ENCODE peak calls at places on chromosomes 4 and X, in six cellular contexts. One of them, this sample, is unnamed.

GRCh38 chr4:706834-707598 is 1.4 kb downstream of the PCGF3 start:
- DNase-seq in GM12878: no peak
- DNase-seq in GM12891: no peak
- DNase-seq in HepG2: no peak
- DNase-seq in H1: no peak
- DNase-seq in K562: no peak
- DNase-seq in this sample: no peak

GRCh38 chrX:43735957-43736356 is 79.9 kb downstream of the MAOA start:
- DNase-seq in K562: no peak
- DNase-seq in HepG2: no peak
- DNase-seq in H1: no peak
- DNase-seq in GM12878: no peak
- DNase-seq in GM12891: no peak
- DNase-seq in this sample: no peak

GRCh38 chr4:73259552-73260140 is 1.0 kb upstream of the ANKRD17 start:
- DNase-seq in H1: no peak
- DNase-seq in GM12891: no peak
- DNase-seq in GM12878: no peak
- DNase-seq in K562: peak; percentile 42
- DNase-seq in HepG2: peak; percentile 9
- DNase-seq in this sample: no peak

GRCh38 chr4:24473309-24473721 is 111.0 kb downstream of the DHX15 start:
- DNase-seq in GM12891: no peak
- DNase-seq in GM12878: no peak
- DNase-seq in K562: peak; percentile 20
- DNase-seq in HepG2: no peak
- DNase-seq in H1: peak; percentile 63
- DNase-seq in this sample: no peak

GRCh38 chr4:5019274-5019673 is at the start of gene CYTL1:
- DNase-seq in HepG2: no peak
- DNase-seq in GM12891: no peak
- DNase-seq in GM12878: no peak
- DNase-seq in H1: peak; percentile 70
- DNase-seq in K562: no peak
- DNase-seq in this sample: no peak

GRCh38 chrX:1386338-1387127 is 5.4 kb downstream of the SLC25A6 start:
- DNase-seq in K562: no peak
- DNase-seq in GM12891: no peak
- DNase-seq in GM12878: no peak
- DNase-seq in HepG2: no peak
- DNase-seq in H1: peak; percentile 42
- DNase-seq in this sample: no peak

GRCh38 chr4:104826171-104826570 is 320.5 kb upstream of the TET2 start:
- DNase-seq in GM12878: no peak
- DNase-seq in K562: no peak
- DNase-seq in HepG2: no peak
- DNase-seq in H1: no peak
- DNase-seq in GM12891: no peak
- DNase-seq in this sample: no peak

GRCh38 chrX:257681-258289 is 23.4 kb upstream of the PLCXD1 start:
- DNase-seq in HepG2: peak; percentile 19
- DNase-seq in H1: no peak
- DNase-seq in K562: no peak
- DNase-seq in GM12891: no peak
- DNase-seq in GM12878: no peak
- DNase-seq in this sample: no peak

GRCh38 chrX:13816899-13817298 is at the start of gene GPM6B:
- DNase-seq in HepG2: no peak
- DNase-seq in H1: peak; percentile 46
- DNase-seq in K562: no peak
- DNase-seq in GM12891: no peak
- DNase-seq in GM12878: no peak
- DNase-seq in this sample: no peak

GRCh38 chr4:132240094-132240493 is 909.0 kb upstream of the PCDH10 start:
- DNase-seq in K562: no peak
- DNase-seq in HepG2: no peak
- DNase-seq in GM12891: no peak
- DNase-seq in GM12878: no peak
- DNase-seq in H1: no peak
- DNase-seq in this sample: no peak

GRCh38 chrX:15233416-15234015 is 36.4 kb downstream of the ASB9 start:
- DNase-seq in GM12891: no peak
- DNase-seq in K562: no peak
- DNase-seq in GM12878: no peak
- DNase-seq in HepG2: no peak
- DNase-seq in H1: no peak
- DNase-seq in this sample: no peak

GRCh38 chr4:79663157-79663556 is 255.1 kb upstream of the GK2 start:
- DNase-seq in K562: no peak
- DNase-seq in GM12878: no peak
- DNase-seq in GM12891: no peak
- DNase-seq in H1: no peak
- DNase-seq in HepG2: no peak
- DNase-seq in this sample: no peak

GRCh38 chrX:47723689-47724088 is 64.7 kb upstream of the UXT start:
- DNase-seq in K562: peak; percentile 65
- DNase-seq in HepG2: peak; percentile 3
- DNase-seq in GM12878: no peak
- DNase-seq in H1: peak; percentile 53
- DNase-seq in GM12891: no peak
- DNase-seq in this sample: no peak

GRCh38 chr4:7773401-7774187 is 166.1 kb downstream of the AFAP1 start:
- DNase-seq in H1: no peak
- DNase-seq in GM12878: no peak
- DNase-seq in GM12891: no peak
- DNase-seq in K562: no peak
- DNase-seq in HepG2: no peak
- DNase-seq in this sample: no peak

GRCh38 chr4:7324651-7325121 is 110.0 kb downstream of the PSAPL1 start:
- DNase-seq in K562: no peak
- DNase-seq in GM12878: no peak
- DNase-seq in HepG2: no peak
- DNase-seq in GM12891: no peak
- DNase-seq in H1: no peak
- DNase-seq in this sample: no peak

GRCh38 chrX:11648705-11649519 is 16.8 kb downstream of the ARHGAP6 start:
- DNase-seq in GM12878: no peak
- DNase-seq in HepG2: no peak
- DNase-seq in GM12891: no peak
- DNase-seq in H1: no peak
- DNase-seq in K562: no peak
- DNase-seq in this sample: no peak

GRCh38 chr4:154939851-154940250 is 158.8 kb downstream of the RBM46 start:
- DNase-seq in HepG2: no peak
- DNase-seq in H1: no peak
- DNase-seq in GM12878: no peak
- DNase-seq in GM12891: no peak
- DNase-seq in K562: no peak
- DNase-seq in this sample: no peak

GRCh38 chr4:170674176-170674575 is 584.4 kb upstream of the AADAT start:
- DNase-seq in HepG2: no peak
- DNase-seq in H1: no peak
- DNase-seq in K562: no peak
- DNase-seq in GM12891: no peak
- DNase-seq in GM12878: no peak
- DNase-seq in this sample: no peak

GRCh38 chr4:16337936-16338335 is 111.7 kb upstream of the TAPT1 start:
- DNase-seq in GM12878: no peak
- DNase-seq in HepG2: no peak
- DNase-seq in H1: no peak
- DNase-seq in K562: no peak
- DNase-seq in GM12891: no peak
- DNase-seq in this sample: no peak

GRCh38 chrX:131944936-131945902 is 77.9 kb upstream of the STK26 start:
- DNase-seq in GM12891: no peak
- DNase-seq in GM12878: no peak
- DNase-seq in H1: no peak
- DNase-seq in HepG2: no peak
- DNase-seq in K562: peak; percentile 33
- DNase-seq in this sample: no peak

GRCh38 chrX:86604620-86605019 is 456.4 kb downstream of the DACH2 start:
- DNase-seq in GM12891: no peak
- DNase-seq in H1: no peak
- DNase-seq in HepG2: no peak
- DNase-seq in GM12878: no peak
- DNase-seq in K562: no peak
- DNase-seq in this sample: no peak
- TF ChIP-seq TAF1 in GM12891: no peak
- TF ChIP-seq TAF1 in H1: no peak
- TF ChIP-seq TAF1 in HepG2: no peak
- TF ChIP-seq TAF1 in GM12878: no peak
- TF ChIP-seq TAF1 in K562: no peak
- TF ChIP-seq TAF1 in this sample: no peak

DNA sequence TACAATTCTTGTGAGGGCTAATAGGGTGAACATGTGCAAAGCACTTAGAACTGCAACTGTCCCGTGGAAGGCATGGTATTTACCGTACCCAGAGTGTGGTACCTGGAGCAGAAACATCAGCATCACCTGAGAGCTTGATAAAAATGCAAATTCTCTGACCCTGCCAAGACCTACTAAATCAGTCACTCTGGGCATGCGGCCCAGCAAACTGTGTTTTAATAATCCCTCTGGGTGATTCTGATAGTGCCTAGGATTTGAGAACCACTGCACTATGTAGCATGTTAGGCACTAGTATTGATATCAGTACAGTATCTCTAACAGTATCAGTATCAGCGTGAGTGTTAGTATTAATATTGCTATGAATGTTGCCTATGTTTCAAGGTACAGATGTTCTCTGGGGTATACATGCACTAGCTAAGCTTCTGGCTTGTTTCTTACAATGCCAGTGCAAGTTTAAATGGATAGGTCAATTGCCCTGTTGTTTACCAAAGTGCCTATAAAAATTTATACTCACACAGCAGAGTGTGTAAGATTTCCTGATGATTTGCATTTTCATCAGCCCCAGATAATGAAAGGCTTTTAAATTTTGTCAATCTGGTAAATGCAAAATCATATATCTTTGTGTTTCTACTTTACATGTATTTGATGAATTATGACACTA is 354.0 kb downstream of the HS3ST1 start:
- DNase-seq in GM12878: no peak
- DNase-seq in GM12891: no peak
- DNase-seq in H1: no peak
- DNase-seq in K562: no peak
- DNase-seq in HepG2: no peak
- DNase-seq in this sample: no peak
- TF ChIP-seq POLR2A in GM12878: no peak
- TF ChIP-seq POLR2A in GM12891: no peak
- TF ChIP-seq POLR2A in H1: no peak
- TF ChIP-seq POLR2A in K562: no peak
- TF ChIP-seq POLR2A in HepG2: no peak
- TF ChIP-seq POLR2A in this sample: no peak

GRCh38 chr4:47213106-47213505 is 181.7 kb downstream of the GABRB1 start:
- DNase-seq in H1: no peak
- DNase-seq in K562: no peak
- DNase-seq in GM12878: no peak
- DNase-seq in GM12891: no peak
- DNase-seq in HepG2: no peak
- DNase-seq in this sample: no peak
- TF ChIP-seq TAF1 in H1: no peak
- TF ChIP-seq TAF1 in K562: no peak
- TF ChIP-seq TAF1 in GM12878: no peak
- TF ChIP-seq TAF1 in GM12891: no peak
- TF ChIP-seq TAF1 in HepG2: no peak
- TF ChIP-seq TAF1 in this sample: no peak

GRCh38 chr4:184384056-184384809 is 90.1 kb downstream of the IRF2 start:
- DNase-seq in HepG2: peak; percentile 86
- DNase-seq in H1: no peak
- DNase-seq in K562: no peak
- DNase-seq in GM12878: peak; percentile 92
- DNase-seq in GM12891: no peak
- DNase-seq in this sample: peak; percentile 41
- TF ChIP-seq POLR2A in HepG2: no peak
- TF ChIP-seq POLR2A in H1: no peak
- TF ChIP-seq POLR2A in K562: no peak
- TF ChIP-seq POLR2A in GM12878: peak; percentile 70
- TF ChIP-seq POLR2A in GM12891: no peak
- TF ChIP-seq POLR2A in this sample: no peak

GRCh38 chr4:166259081-166259480 is 386.0 kb downstream of the TLL1 start:
- DNase-seq in GM12891: no peak
- DNase-seq in GM12878: no peak
- DNase-seq in H1: no peak
- DNase-seq in K562: no peak
- DNase-seq in HepG2: no peak
- DNase-seq in this sample: no peak

GRCh38 chr4:166257276-166257675 is 384.2 kb downstream of the TLL1 start:
- DNase-seq in H1: no peak
- DNase-seq in GM12878: no peak
- DNase-seq in K562: no peak
- DNase-seq in GM12891: no peak
- DNase-seq in HepG2: no peak
- DNase-seq in this sample: no peak

GRCh38 chr4:166252487-166253402 is 379.7 kb downstream of the TLL1 start:
- DNase-seq in H1: no peak
- DNase-seq in GM12891: no peak
- DNase-seq in GM12878: no peak
- DNase-seq in K562: peak; percentile 7
- DNase-seq in HepG2: peak; percentile 10
- DNase-seq in this sample: no peak

DNA sequence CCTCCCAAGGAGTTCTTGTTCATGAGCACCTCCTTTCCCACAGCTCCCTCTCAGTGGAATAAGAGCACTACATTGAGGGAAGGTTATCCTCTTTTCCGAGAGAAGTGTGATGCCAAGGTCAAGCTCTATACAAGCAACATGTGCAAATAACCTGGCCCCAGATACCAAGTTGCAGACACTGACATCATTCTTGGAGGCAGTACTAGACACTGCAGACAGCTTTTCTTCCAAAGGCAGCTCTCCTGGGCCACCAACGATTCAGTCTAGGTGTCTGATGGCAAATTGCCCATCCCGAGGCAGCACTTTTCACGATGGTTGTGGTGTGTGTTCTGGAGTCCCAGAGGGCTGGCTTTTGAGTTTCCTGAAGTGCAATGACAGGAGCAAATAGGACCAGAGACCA is 384.9 kb downstream of the TLL1 start:
- DNase-seq in K562: no peak
- DNase-seq in HepG2: no peak
- DNase-seq in H1: no peak
- DNase-seq in GM12878: no peak
- DNase-seq in GM12891: no peak
- DNase-seq in this sample: no peak
- TF ChIP-seq TAF1 in K562: no peak
- TF ChIP-seq TAF1 in HepG2: no peak
- TF ChIP-seq TAF1 in H1: no peak
- TF ChIP-seq TAF1 in GM12878: no peak
- TF ChIP-seq TAF1 in GM12891: no peak
- TF ChIP-seq TAF1 in this sample: no peak

This sample was measured in GM12892.